ENCODE peak calls at places on chromosomes 4 and X, in eight cellular contexts. O is SK-N-SH, H is stomach, K is tibial artery, G is ascending aorta, P is transverse colon, E is iPS DF 6.9, Y is K562. C is an unnamed sample.

GRCh38 chr4:53510981-53511380 is 80.3 kb downstream of the LNX1 start:
- DNase-seq in Y (no peak), E (no peak), K (no peak), G (no peak), O (no peak), P (no peak), H (no peak), C (no peak)

GRCh38 chr4:162457071-162457865 is 293.5 kb upstream of the FSTL5 start:
- DNase-seq in G (no peak), E (no peak), H (no peak), O (no peak), P (no peak), K (no peak), Y (no peak), C (no peak)

GRCh38 chr4:18227880-18228279 is 206.3 kb upstream of the LCORL start:
- DNase-seq in K (no peak), G (no peak), O (no peak), E (no peak), Y (no peak), P (no peak), H (no peak), C (no peak)

GRCh38 chrX:30005821-30006220 is 209.5 kb upstream of the MAGEB2 start:
- DNase-seq in G (no peak), P (no peak), E (no peak), H (no peak), K (no peak), Y (no peak), O (no peak), C (no peak)

GRCh38 chrX:3811331-3812311 is 98.2 kb upstream of the PRKX start:
- DNase-seq in K (no peak), G (no peak), H (peak; percentile 31), O (peak; percentile 35), E (no peak), Y (peak; percentile 53), P (peak; percentile 28), C (no peak)

GRCh38 chr4:110671679-110672078 is 48.8 kb upstream of the PITX2 start:
- DNase-seq in H (no peak), P (peak; percentile 19), G (no peak), K (no peak), Y (no peak), E (no peak), O (no peak), C (no peak)

GRCh38 chr4:19130836-19131235 is 1109.3 kb upstream of the LCORL start:
- DNase-seq in P (no peak), H (no peak), G (no peak), Y (no peak), E (no peak), K (no peak), O (no peak), C (no peak)

GRCh38 chrX:50115973-50116372 is 84.8 kb downstream of the AKAP4 start:
- DNase-seq in P (no peak), K (no peak), G (no peak), H (no peak), E (no peak), O (no peak), Y (no peak), C (no peak)

GRCh38 chr4:27635936-27636913 is 775.6 kb downstream of the STIM2 start:
- DNase-seq in E (no peak), G (no peak), H (no peak), K (no peak), O (no peak), Y (no peak), P (no peak), C (no peak)

GRCh38 chrX:40073439-40074054 is 24.2 kb downstream of the BCOR start:
- DNase-seq in Y (no peak), E (no peak), O (no peak), G (no peak), H (no peak), K (no peak), P (no peak), C (no peak)

GRCh38 chr4:182776376-182777058 is 140.7 kb downstream of the DCTD start:
- DNase-seq in K (no peak), H (no peak), G (no peak), E (no peak), Y (no peak), O (no peak), P (no peak), C (no peak)

GRCh38 chr4:152021788-152022438 is 261.1 kb upstream of the GATB start:
- DNase-seq in P (no peak), H (no peak), G (no peak), O (no peak), Y (no peak), K (no peak), E (no peak), C (no peak)

GRCh38 chrX:31217111-31217510 is 145.3 kb upstream of the FTHL17 start:
- DNase-seq in E (no peak), H (no peak), O (no peak), P (no peak), G (no peak), Y (no peak), K (no peak), C (no peak)

GRCh38 chrX:153651540-153652079 is 4.6 kb downstream of the DUSP9 start:
- DNase-seq in K (no peak), P (no peak), E (no peak), G (peak; percentile 31), O (peak; percentile 45), Y (no peak), H (no peak), C (no peak)

GRCh38 chr4:140044314-140044991 is 109.5 kb downstream of the MAML3 start:
- DNase-seq in E (no peak), Y (no peak), K (no peak), O (no peak), G (no peak), H (no peak), P (no peak), C (no peak)

GRCh38 chr4:38034986-38035882 is 75.0 kb downstream of the PTTG2 start:
- DNase-seq in Y (peak; percentile 67), K (no peak), H (no peak), E (peak; percentile 9), P (no peak), O (peak; percentile 59), G (no peak), C (no peak)

GRCh38 chrX:129779747-129780146 is at the start of gene SASH3:
- DNase-seq in G (no peak), K (peak; percentile 66), H (peak; percentile 50), Y (no peak), O (no peak), P (peak; percentile 63), E (no peak), C (peak; percentile 58)

GRCh38 chr4:176277162-176277904 is 8.3 kb upstream of the ASB5 start:
- DNase-seq in O (peak; percentile 51), E (peak; percentile 25), P (peak; percentile 52), Y (peak; percentile 66), G (peak; percentile 68), K (peak; percentile 77), H (peak; percentile 71), C (no peak)

GRCh38 chr4:82975792-82976191 is 34.8 kb downstream of the LIN54 start:
- DNase-seq in O (no peak), H (no peak), K (no peak), G (no peak), P (no peak), E (no peak), Y (no peak), C (no peak)

GRCh38 chrX:22135994-22136684 is 104.0 kb downstream of the PHEX start:
- DNase-seq in K (peak; percentile 60), P (no peak), Y (peak; percentile 34), E (no peak), H (no peak), O (peak; percentile 30), G (peak; percentile 67), C (peak; percentile 3)

DNA sequence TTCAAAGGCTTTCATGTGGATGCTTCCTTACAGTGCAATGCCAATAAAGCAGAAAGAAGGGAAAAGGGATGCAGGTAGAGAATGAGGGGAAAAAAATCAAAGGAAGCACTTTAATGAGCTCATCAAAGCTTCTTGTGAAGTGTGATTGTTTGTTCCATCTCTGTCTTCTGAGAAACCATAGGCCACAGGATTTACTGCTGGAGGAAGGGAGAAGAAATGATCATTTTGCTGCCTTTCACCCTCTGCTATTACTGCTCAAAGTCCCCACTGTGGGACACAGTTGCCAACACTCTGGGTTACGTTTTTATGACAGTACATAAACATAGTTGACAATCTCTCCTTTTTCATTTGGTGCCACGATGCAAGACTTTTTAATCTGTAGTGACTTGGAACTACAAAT is 558.0 kb upstream of the TECRL start:
- DNase-seq in G (no peak), E (no peak), O (no peak), K (no peak), H (no peak), Y (no peak), P (no peak), C (no peak)
- H3K27ac ChIP-seq in G (no peak overlapping the region), E (no peak overlapping the region), O (no peak overlapping the region), K (no peak overlapping the region), H (no peak overlapping the region), Y (no peak overlapping the region), P (no peak overlapping the region), C (no peak overlapping the region)

GRCh38 chrX:323721-324628 is 5.4 kb upstream of the GTPBP6 start:
- DNase-seq in Y (peak; percentile 70), G (no peak), O (peak; percentile 66), E (no peak), H (peak; percentile 60), P (peak; percentile 50), K (peak; percentile 63), C (no peak)
- H3K27ac ChIP-seq in Y (no peak overlapping the region), G (no peak overlapping the region), O (no peak overlapping the region), E (no peak overlapping the region), H (no peak overlapping the region), P (no peak overlapping the region), K (no peak overlapping the region), C (no peak overlapping the region)

DNA sequence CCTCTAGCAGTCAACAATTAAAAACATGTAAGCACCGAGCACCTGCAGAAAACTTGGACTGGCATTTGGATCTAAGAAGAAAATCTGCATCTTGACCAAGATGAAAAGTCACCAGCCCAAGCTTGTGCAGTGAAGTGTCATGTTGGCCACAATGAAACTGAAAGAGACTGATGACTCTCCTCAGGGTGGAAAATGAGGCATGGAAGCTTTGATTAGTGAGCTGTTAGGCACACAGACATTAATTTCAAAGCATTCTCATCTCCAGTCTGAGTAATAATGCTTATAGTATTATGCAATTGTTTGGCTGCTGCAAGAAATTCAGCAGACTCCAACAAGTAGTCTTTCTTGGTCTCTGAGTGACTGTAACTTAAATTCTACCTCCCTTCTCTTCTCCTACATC is 150.1 kb downstream of the AR start:
- DNase-seq in Y (no peak), H (no peak), G (no peak), P (no peak), O (no peak), E (no peak), K (no peak), C (no peak)
- H3K27ac ChIP-seq in Y (no peak overlapping the region), H (no peak overlapping the region), G (no peak overlapping the region), P (no peak overlapping the region), O (no peak overlapping the region), E (no peak overlapping the region), K (no peak overlapping the region), C (no peak overlapping the region)

DNA sequence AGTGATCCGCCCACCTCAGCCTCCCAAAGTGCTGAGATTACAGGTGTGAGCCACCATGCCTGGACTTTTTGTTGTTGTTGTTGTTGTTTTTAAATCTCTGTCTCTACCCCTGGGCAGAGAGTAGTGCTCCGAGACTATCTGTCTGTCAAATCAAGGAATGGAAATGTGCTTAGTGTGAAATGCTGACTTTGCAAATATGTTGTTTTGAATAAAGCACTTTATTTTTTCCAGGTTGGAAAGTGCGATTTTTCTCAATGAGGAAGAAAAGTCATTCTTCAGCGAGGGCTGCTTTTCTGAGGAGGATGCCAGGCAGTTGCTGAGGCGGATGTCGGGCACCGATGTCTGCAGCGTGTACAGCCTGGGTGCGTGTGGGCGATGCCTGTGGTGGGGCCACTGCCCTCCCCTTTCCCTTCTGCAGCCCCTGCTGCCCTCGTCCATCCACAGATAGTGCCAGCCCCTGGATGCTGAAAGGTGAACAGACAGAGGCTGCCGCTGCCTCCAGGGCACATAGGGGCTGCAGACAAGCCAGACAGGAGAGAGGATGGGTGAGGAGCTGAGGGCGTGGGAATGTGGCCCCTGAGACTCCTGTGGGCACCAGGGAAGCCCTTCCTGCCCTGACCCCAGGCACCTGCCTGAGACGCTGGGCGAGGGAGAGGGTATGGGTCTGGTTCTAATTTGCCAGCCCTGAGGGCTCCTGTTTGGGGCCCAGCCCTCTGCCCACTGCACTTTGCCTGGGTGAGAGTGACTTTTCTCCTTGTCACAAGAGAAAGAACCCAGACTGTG is 23.7 kb downstream of the SH3TC1 start:
- DNase-seq in E (no peak), Y (no peak), G (no peak), K (no peak), H (no peak), O (peak; percentile 72), P (no peak), C (no peak)
- H3K27ac ChIP-seq in E (no peak overlapping the region), Y (no peak overlapping the region), G (no peak overlapping the region), K (no peak overlapping the region), H (no peak overlapping the region), O (peak overlapping the region; percentile 82), P (peak overlapping the region; percentile 66), C (no peak overlapping the region)

C was measured in CD8-positive, alpha-beta T cell.